ENCODE peak calls at places on chromosome 16, in five cellular contexts. One of them, this sample, is unnamed.

GRCh38 chr16:30354423-30355143 is 525 bp downstream of the CD2BP2 start:
- DNase-seq in CD4-positive, CD25-positive, alpha-beta regulatory T cell: no peak
- DNase-seq in M059J: no peak
- DNase-seq in fibroblast of lung: no peak
- DNase-seq in stimulated activated CD8-positive, alpha-beta memory T cell treated with anti-CD3 and anti-CD28 coated beads, Interleukin-7, amount 100 ng/mL, for 4 hours: no peak
- DNase-seq in this sample: no peak

GRCh38 chr16:84794626-84795025 is 25.2 kb upstream of the CRISPLD2 start:
- DNase-seq in CD4-positive, CD25-positive, alpha-beta regulatory T cell: no peak
- DNase-seq in stimulated activated CD8-positive, alpha-beta memory T cell treated with anti-CD3 and anti-CD28 coated beads, Interleukin-7, amount 100 ng/mL, for 4 hours: no peak
- DNase-seq in M059J: no peak
- DNase-seq in fibroblast of lung: no peak
- DNase-seq in this sample: no peak

GRCh38 chr16:49369638-49370219 is 3.9 kb upstream of the C16orf78 start:
- DNase-seq in fibroblast of lung: no peak
- DNase-seq in stimulated activated CD8-positive, alpha-beta memory T cell treated with anti-CD3 and anti-CD28 coated beads, Interleukin-7, amount 100 ng/mL, for 4 hours: no peak
- DNase-seq in M059J: no peak
- DNase-seq in CD4-positive, CD25-positive, alpha-beta regulatory T cell: no peak
- DNase-seq in this sample: no peak

GRCh38 chr16:54284931-54285413 is 1.6 kb downstream of the IRX3 start:
- DNase-seq in CD4-positive, CD25-positive, alpha-beta regulatory T cell: no peak
- DNase-seq in fibroblast of lung: no peak
- DNase-seq in M059J: no peak
- DNase-seq in stimulated activated CD8-positive, alpha-beta memory T cell treated with anti-CD3 and anti-CD28 coated beads, Interleukin-7, amount 100 ng/mL, for 4 hours: no peak
- DNase-seq in this sample: peak; percentile 52

GRCh38 chr16:73323880-73324279 is 276.0 kb upstream of the ZFHX3 start:
- DNase-seq in fibroblast of lung: no peak
- DNase-seq in stimulated activated CD8-positive, alpha-beta memory T cell treated with anti-CD3 and anti-CD28 coated beads, Interleukin-7, amount 100 ng/mL, for 4 hours: no peak
- DNase-seq in CD4-positive, CD25-positive, alpha-beta regulatory T cell: no peak
- DNase-seq in M059J: no peak
- DNase-seq in this sample: no peak

GRCh38 chr16:53257001-53257400 is 177.3 kb upstream of the RBL2 start:
- DNase-seq in CD4-positive, CD25-positive, alpha-beta regulatory T cell: no peak
- DNase-seq in stimulated activated CD8-positive, alpha-beta memory T cell treated with anti-CD3 and anti-CD28 coated beads, Interleukin-7, amount 100 ng/mL, for 4 hours: no peak
- DNase-seq in fibroblast of lung: peak; percentile 43
- DNase-seq in M059J: peak; percentile 24
- DNase-seq in this sample: peak; percentile 53

GRCh38 chr16:86289907-86290306 is 220.4 kb upstream of the FOXF1 start:
- DNase-seq in stimulated activated CD8-positive, alpha-beta memory T cell treated with anti-CD3 and anti-CD28 coated beads, Interleukin-7, amount 100 ng/mL, for 4 hours: no peak
- DNase-seq in CD4-positive, CD25-positive, alpha-beta regulatory T cell: no peak
- DNase-seq in fibroblast of lung: no peak
- DNase-seq in M059J: no peak
- DNase-seq in this sample: no peak

GRCh38 chr16:87368029-87368765 is 15.4 kb downstream of the FBXO31 start:
- DNase-seq in M059J: no peak
- DNase-seq in fibroblast of lung: no peak
- DNase-seq in stimulated activated CD8-positive, alpha-beta memory T cell treated with anti-CD3 and anti-CD28 coated beads, Interleukin-7, amount 100 ng/mL, for 4 hours: no peak
- DNase-seq in CD4-positive, CD25-positive, alpha-beta regulatory T cell: no peak
- DNase-seq in this sample: no peak

GRCh38 chr16:50651835-50652438 is 29.2 kb downstream of the SNX20 start:
- DNase-seq in CD4-positive, CD25-positive, alpha-beta regulatory T cell: no peak
- DNase-seq in M059J: peak; percentile 15
- DNase-seq in stimulated activated CD8-positive, alpha-beta memory T cell treated with anti-CD3 and anti-CD28 coated beads, Interleukin-7, amount 100 ng/mL, for 4 hours: no peak
- DNase-seq in fibroblast of lung: no peak
- DNase-seq in this sample: no peak

GRCh38 chr16:87744750-87745514 is 20.9 kb downstream of the KLHDC4 start:
- DNase-seq in fibroblast of lung: no peak
- DNase-seq in stimulated activated CD8-positive, alpha-beta memory T cell treated with anti-CD3 and anti-CD28 coated beads, Interleukin-7, amount 100 ng/mL, for 4 hours: no peak
- DNase-seq in M059J: no peak
- DNase-seq in CD4-positive, CD25-positive, alpha-beta regulatory T cell: no peak
- DNase-seq in this sample: no peak

GRCh38 chr16:81264386-81264785 is 25.9 kb downstream of the BCO1 start:
- DNase-seq in fibroblast of lung: no peak
- DNase-seq in CD4-positive, CD25-positive, alpha-beta regulatory T cell: no peak
- DNase-seq in stimulated activated CD8-positive, alpha-beta memory T cell treated with anti-CD3 and anti-CD28 coated beads, Interleukin-7, amount 100 ng/mL, for 4 hours: no peak
- DNase-seq in M059J: no peak
- DNase-seq in this sample: no peak

GRCh38 chr16:97822-98221 is 19.8 kb downstream of the MPG start:
- DNase-seq in M059J: peak; percentile 48
- DNase-seq in CD4-positive, CD25-positive, alpha-beta regulatory T cell: no peak
- DNase-seq in fibroblast of lung: no peak
- DNase-seq in stimulated activated CD8-positive, alpha-beta memory T cell treated with anti-CD3 and anti-CD28 coated beads, Interleukin-7, amount 100 ng/mL, for 4 hours: no peak
- DNase-seq in this sample: peak; percentile 84

GRCh38 chr16:66489818-66490217 is 60.1 kb downstream of the TK2 start:
- DNase-seq in CD4-positive, CD25-positive, alpha-beta regulatory T cell: no peak
- DNase-seq in stimulated activated CD8-positive, alpha-beta memory T cell treated with anti-CD3 and anti-CD28 coated beads, Interleukin-7, amount 100 ng/mL, for 4 hours: no peak
- DNase-seq in fibroblast of lung: no peak
- DNase-seq in M059J: no peak
- DNase-seq in this sample: no peak

GRCh38 chr16:56737539-56737938 is 7.6 kb downstream of the NUP93 start:
- DNase-seq in fibroblast of lung: no peak
- DNase-seq in stimulated activated CD8-positive, alpha-beta memory T cell treated with anti-CD3 and anti-CD28 coated beads, Interleukin-7, amount 100 ng/mL, for 4 hours: no peak
- DNase-seq in M059J: no peak
- DNase-seq in CD4-positive, CD25-positive, alpha-beta regulatory T cell: no peak
- DNase-seq in this sample: no peak

GRCh38 chr16:25264599-25264998 is 7.0 kb upstream of the ZKSCAN2 start:
- DNase-seq in stimulated activated CD8-positive, alpha-beta memory T cell treated with anti-CD3 and anti-CD28 coated beads, Interleukin-7, amount 100 ng/mL, for 4 hours: no peak
- DNase-seq in M059J: no peak
- DNase-seq in fibroblast of lung: peak; percentile 35
- DNase-seq in CD4-positive, CD25-positive, alpha-beta regulatory T cell: no peak
- DNase-seq in this sample: peak; percentile 47

GRCh38 chr16:48173877-48174276 is 18.1 kb upstream of the ABCC12 start:
- DNase-seq in fibroblast of lung: no peak
- DNase-seq in M059J: no peak
- DNase-seq in CD4-positive, CD25-positive, alpha-beta regulatory T cell: no peak
- DNase-seq in stimulated activated CD8-positive, alpha-beta memory T cell treated with anti-CD3 and anti-CD28 coated beads, Interleukin-7, amount 100 ng/mL, for 4 hours: no peak
- DNase-seq in this sample: no peak

GRCh38 chr16:27892879-27893278 is 170.6 kb downstream of the GSG1L start:
- DNase-seq in CD4-positive, CD25-positive, alpha-beta regulatory T cell: no peak
- DNase-seq in M059J: no peak
- DNase-seq in fibroblast of lung: no peak
- DNase-seq in stimulated activated CD8-positive, alpha-beta memory T cell treated with anti-CD3 and anti-CD28 coated beads, Interleukin-7, amount 100 ng/mL, for 4 hours: no peak
- DNase-seq in this sample: no peak

GRCh38 chr16:82633964-82634600 is 7.3 kb downstream of the CDH13 start:
- DNase-seq in M059J: peak; percentile 87
- DNase-seq in stimulated activated CD8-positive, alpha-beta memory T cell treated with anti-CD3 and anti-CD28 coated beads, Interleukin-7, amount 100 ng/mL, for 4 hours: no peak
- DNase-seq in CD4-positive, CD25-positive, alpha-beta regulatory T cell: no peak
- DNase-seq in fibroblast of lung: no peak
- DNase-seq in this sample: peak; percentile 39

GRCh38 chr16:77409311-77409710 is 25.5 kb downstream of the ADAMTS18 start:
- DNase-seq in M059J: peak; percentile 51
- DNase-seq in CD4-positive, CD25-positive, alpha-beta regulatory T cell: no peak
- DNase-seq in stimulated activated CD8-positive, alpha-beta memory T cell treated with anti-CD3 and anti-CD28 coated beads, Interleukin-7, amount 100 ng/mL, for 4 hours: no peak
- DNase-seq in fibroblast of lung: no peak
- DNase-seq in this sample: no peak

GRCh38 chr16:66481081-66481942 is 54.2 kb downstream of the BEAN1 start:
- DNase-seq in stimulated activated CD8-positive, alpha-beta memory T cell treated with anti-CD3 and anti-CD28 coated beads, Interleukin-7, amount 100 ng/mL, for 4 hours: no peak
- DNase-seq in fibroblast of lung: no peak
- DNase-seq in CD4-positive, CD25-positive, alpha-beta regulatory T cell: no peak
- DNase-seq in M059J: no peak
- DNase-seq in this sample: no peak

GRCh38 chr16:67268136-67268579 is 11.2 kb upstream of the PLEKHG4 start:
- DNase-seq in fibroblast of lung: peak; percentile 86
- DNase-seq in CD4-positive, CD25-positive, alpha-beta regulatory T cell: no peak
- DNase-seq in stimulated activated CD8-positive, alpha-beta memory T cell treated with anti-CD3 and anti-CD28 coated beads, Interleukin-7, amount 100 ng/mL, for 4 hours: no peak
- DNase-seq in M059J: peak; percentile 98
- DNase-seq in this sample: peak; percentile 90